ENCODE peak calls at places on chromosomes 3 and 15, in nine cellular contexts. E is left ventricle myocardium inferior; L is NCI-H526 treated with DMSO at 0.1 percent for 48 hours; M is activated T-helper 2 cell treated with anti-CD3 and anti-CD28 coated beads, Interferon-gamma antibody, Interleukin-2, Interleukin-4, amounts not matched to agents 10 μg/mL and 5 μg/mL and 100 μg/mL, durations not matched to agents 14 hours and 24 hours and 36 hours; T is Right ventricle myocardium superior; S is NCI-H1436; P is activated T-cell treated with anti-CD3 and anti-CD28 coated beads for 1 hour; U is C1 segment of cervical spinal cord; Q is GOT3. V is an unnamed sample.

GRCh38 chr3:115187149-115187757 is 40.2 kb upstream of the ZBTB20 start:
- DNase-seq in E (no peak), L (no peak), M (no peak), T (no peak), S (no peak), P (no peak), U (no peak), Q (no peak), V (no peak)

GRCh38 chr3:184011937-184012889 is 5.5 kb downstream of the ABCC5 start:
- DNase-seq in E (no peak), L (no peak), M (no peak), T (no peak), S (no peak), P (no peak), U (no peak), Q (no peak), V (no peak)

GRCh38 chr3:54427951-54428871 is 305.9 kb downstream of the CACNA2D3 start:
- DNase-seq in E (peak; percentile 22), L (peak; percentile 45), M (peak; percentile 19), T (no peak), S (peak; percentile 58), P (no peak), U (peak; percentile 17), Q (peak; percentile 14), V (no peak)

GRCh38 chr3:29515451-29515850 is 234.6 kb downstream of the RBMS3 start:
- DNase-seq in E (no peak), L (no peak), M (no peak), T (no peak), S (no peak), P (no peak), U (no peak), Q (no peak), V (no peak)

GRCh38 chr15:33448961-33449611 is 138.3 kb downstream of the RYR3 start:
- DNase-seq in E (no peak), L (no peak), M (no peak), T (no peak), S (no peak), P (no peak), U (no peak), Q (no peak), V (no peak)

GRCh38 chr3:142890592-142890991 is 1.7 kb upstream of the PCOLCE2 start:
- DNase-seq in E (no peak), L (no peak), M (no peak), T (no peak), S (no peak), P (no peak), U (no peak), Q (no peak), V (no peak)

GRCh38 chr15:100078511-100079220 is 263.1 kb downstream of the ADAMTS17 start:
- DNase-seq in E (no peak), L (no peak), M (no peak), T (no peak), S (no peak), P (no peak), U (no peak), Q (no peak), V (no peak)

GRCh38 chr3:13708301-13708700 is 159.4 kb downstream of the FBLN2 start:
- DNase-seq in E (no peak), L (no peak), M (no peak), T (no peak), S (no peak), P (no peak), U (no peak), Q (no peak), V (no peak)

GRCh38 chr3:127803619-127804018 is 18.7 kb downstream of the MGLL start:
- DNase-seq in E (no peak), L (no peak), M (no peak), T (no peak), S (no peak), P (no peak), U (no peak), Q (no peak), V (no peak)

GRCh38 chr3:27722957-27723802 is 1.1 kb upstream of the EOMES start:
- DNase-seq in E (no peak), L (no peak), M (no peak), T (no peak), S (no peak), P (no peak), U (no peak), Q (no peak), V (no peak)

GRCh38 chr15:32856753-32857152 is 138.9 kb downstream of the GREM1 start:
- DNase-seq in E (no peak), L (no peak), M (no peak), T (no peak), S (no peak), P (no peak), U (no peak), Q (no peak), V (no peak)

GRCh38 chr3:71709908-71710511 is 15.2 kb downstream of the EIF4E3 start:
- DNase-seq in E (no peak), L (no peak), M (no peak), T (no peak), S (no peak), P (no peak), U (no peak), Q (no peak), V (no peak)

GRCh38 chr15:81950841-81951414 is 94.9 kb downstream of the MEX3B start:
- DNase-seq in E (no peak), L (peak; percentile 15), M (no peak), T (no peak), S (no peak), P (no peak), U (no peak), Q (no peak), V (no peak)

GRCh38 chr3:108524547-108524946 is 14.2 kb upstream of the MYH15 start:
- DNase-seq in E (no peak), L (no peak), M (no peak), T (no peak), S (no peak), P (no peak), U (no peak), Q (no peak), V (no peak)

GRCh38 chr15:32919749-32920414 is 202.1 kb downstream of the GREM1 start:
- DNase-seq in E (no peak), L (no peak), M (no peak), T (no peak), S (peak; percentile 49), P (no peak), U (no peak), Q (no peak), V (no peak)

GRCh38 chr3:25573386-25574171 is 91.1 kb downstream of the TOP2B start:
- DNase-seq in E (no peak), L (no peak), M (no peak), T (no peak), S (no peak), P (no peak), U (no peak), Q (no peak), V (no peak)

GRCh38 chr3:114538211-114538610 is 244.4 kb downstream of the TIGIT start:
- DNase-seq in E (no peak), L (no peak), M (no peak), T (no peak), S (no peak), P (no peak), U (no peak), Q (no peak), V (no peak)

GRCh38 chr3:50436063-50436674 is 67.3 kb downstream of the CACNA2D2 start:
- DNase-seq in E (peak; percentile 67), L (peak; percentile 21), M (peak; percentile 68), T (peak; percentile 80), S (no peak), P (peak; percentile 72), U (peak; percentile 13), Q (no peak), V (no peak)

GRCh38 chr3:182937293-182938051 is 42.9 kb downstream of the DCUN1D1 start:
- DNase-seq in E (no peak), L (peak; percentile 18), M (no peak), T (no peak), S (no peak), P (no peak), U (no peak), Q (no peak), V (no peak)

V was measured in Right ventricle myocardium inferior.